ENCODE peak calls at places on chromosome 16, in four cellular contexts. L, F, A and O are unnamed samples. For H3K9me3, the result is how much of the 10 kb centered on the place peaks cover.

GRCh38 chr16:58491-59439 is 5.1 kb downstream of the SNRNP25 start:
- DNase-seq in A (no peak), L (peak), F (no peak), O (no peak)

GRCh38 chr16:30741461-30741914 is 6.7 kb upstream of the PHKG2 start:
- DNase-seq in F (no peak), A (peak), L (no peak), O (no peak)

GRCh38 chr16:24936151-24936550 is 79.0 kb downstream of the ARHGAP17 start:
- DNase-seq in L (no peak), F (no peak), A (no peak), O (no peak)

GRCh38 chr16:4700997-4701743 is 7.8 kb downstream of the NUDT16L1 start:
- DNase-seq in A (peak), L (no peak), F (no peak), O (no peak)

GRCh38 chr16:77700846-77701245 is 21.5 kb upstream of the NUDT7 start:
- DNase-seq in F (no peak), A (no peak), L (no peak), O (no peak)

GRCh38 chr16:709651-710499 is 4.3 kb upstream of the FBXL16 start:
- DNase-seq in A (no peak), F (peak), L (no peak), O (no peak)

GRCh38 chr16:87966685-87967185 is 15.5 kb downstream of the BANP start:
- DNase-seq in A (peak), F (no peak), L (no peak), O (no peak)

GRCh38 chr16:59201821-59202220 is 467.7 kb upstream of the GOT2 start:
- DNase-seq in F (no peak), L (no peak), A (no peak), O (no peak)

GRCh38 chr16:726438-727290 is at the start of the genes CCDC78 and HAGHL:
- DNase-seq in L (peak), F (peak), A (peak), O (no peak)

GRCh38 chr16:89312194-89312593 is 94.7 kb downstream of the ZNF778 start:
- DNase-seq in F (peak), A (no peak), L (no peak), O (no peak)

GRCh38 chr16:53043462-53043861 is 9.2 kb downstream of the CHD9NB start:
- DNase-seq in A (peak), F (peak), L (no peak), O (no peak)

GRCh38 chr16:19283637-19284036 is 1.9 kb upstream of the CLEC19A start:
- DNase-seq in L (no peak), F (no peak), A (no peak), O (no peak)

GRCh38 chr16:89431158-89431584 is 59.2 kb downstream of the ANKRD11 start:
- DNase-seq in A (peak), F (peak), L (no peak), O (no peak)

GRCh38 chr16:59684911-59685310 is 950.8 kb upstream of the GOT2 start:
- DNase-seq in A (no peak), F (no peak), L (no peak), O (no peak)

GRCh38 chr16:27238016-27238587 is 30.5 kb downstream of the NSMCE1 start:
- DNase-seq in F (no peak), A (peak), L (peak), O (no peak)

GRCh38 chr16:58814348-58814801 is 80.3 kb upstream of the GOT2 start:
- DNase-seq in A (peak), F (peak), L (no peak), O (no peak)

GRCh38 chr16:58027341-58028167 is 2.0 kb downstream of the MMP15 start:
- DNase-seq in F (peak), A (peak), L (no peak), O (no peak)

GRCh38 chr16:70523013-70523620 is at the start of gene COG4:
- DNase-seq in L (peak), A (peak), F (peak), O (peak)

GRCh38 chr16:50247906-50248608 is 18.3 kb upstream of the ADCY7 start:
- DNase-seq in L (no peak), A (no peak), F (no peak), O (no peak)

GRCh38 chr16:78177218-78177617 is 77.8 kb downstream of the WWOX start:
- DNase-seq in A (no peak), L (no peak), F (no peak), O (no peak)

GRCh38 chr16:47925811-47926460 is 229.9 kb downstream of the ABCC12 start:
- DNase-seq in L (no peak), F (no peak), A (no peak), O (no peak)

GRCh38 chr16:67179421-67180080 is 4.2 kb downstream of the MATCAP1 start:
- DNase-seq in A (no peak), F (no peak), L (no peak), O (no peak)

GRCh38 chr16:77434365-77435239 is at the start of gene ADAMTS18:
- DNase-seq in A (no peak), L (no peak), F (no peak), O (no peak)

DNA sequence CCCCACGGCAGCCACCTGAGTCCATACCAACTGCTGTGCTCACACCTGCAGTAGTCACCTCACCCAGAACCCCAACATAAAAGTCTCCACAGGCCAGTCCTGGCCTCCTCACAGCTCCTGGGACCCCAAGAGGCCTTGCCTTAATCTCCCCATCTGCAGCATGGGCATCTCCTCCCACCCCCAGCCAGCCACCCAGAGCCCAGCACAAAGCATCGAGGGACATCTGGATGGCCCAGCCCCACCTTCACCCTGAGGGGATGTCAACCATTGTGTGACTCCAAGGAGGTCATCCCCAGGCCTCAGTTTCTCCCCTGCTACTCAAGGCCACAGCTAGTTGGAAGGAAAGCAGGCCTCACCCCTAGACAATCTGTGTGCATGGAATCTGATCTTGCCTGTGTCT is 1775.3 kb downstream of the TP53TG3F start:
- DNase-seq in L (no peak), F (no peak), A (no peak), O (no peak)
- H3K9me3 ChIP-seq in L (under half), F (under half), A (half or more), O (under half)

GRCh38 chr16:35391328-35391727 is 1931.9 kb downstream of the TP53TG3F start:
- DNase-seq in L (no peak), A (peak), F (peak), O (no peak)
- H3K9me3 ChIP-seq in L (under half), A (half or more), F (under half), O (under half)

GRCh38 chr16:3306078-3306477 is 781 bp downstream of the ZNF75A start:
- DNase-seq in A (no peak), L (no peak), F (no peak), O (no peak)

GRCh38 chr16:3317315-3317999 is 12.2 kb downstream of the ZNF75A start:
- DNase-seq in F (no peak), A (no peak), L (no peak), O (no peak)

GRCh38 chr16:3311496-3311895 is 6.2 kb downstream of the ZNF75A start:
- DNase-seq in L (no peak), A (no peak), F (no peak), O (no peak)
- H3K9me3 ChIP-seq in L (under half), A (half or more), F (under half), O (under half)

GRCh38 chr16:35182043-35182677 is 1722.7 kb downstream of the TP53TG3F start:
- DNase-seq in L (no peak), A (no peak), F (no peak), O (no peak)
- H3K9me3 ChIP-seq in L (under half), A (half or more), F (under half), O (under half)

DNA sequence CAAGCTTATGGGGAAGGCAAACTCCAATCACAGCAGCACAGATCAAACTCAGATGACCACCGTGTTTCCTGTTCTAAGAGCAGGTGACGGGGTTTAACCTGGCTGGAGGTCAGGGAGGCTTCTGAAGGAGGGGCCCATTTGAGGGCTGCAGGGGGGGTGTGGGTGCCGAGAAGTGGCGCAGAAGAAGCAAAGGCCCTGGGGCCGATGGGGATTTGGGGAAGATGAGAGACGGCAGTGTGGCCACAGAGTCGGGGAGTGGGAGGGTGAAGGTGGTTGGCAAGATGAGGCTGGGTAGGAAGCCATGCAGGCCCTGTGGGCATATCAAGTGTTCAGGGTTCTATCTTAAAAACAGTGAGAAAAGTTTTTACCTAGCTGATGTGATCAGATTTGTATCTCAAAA is 122.9 kb downstream of the CLEC16A start:
- DNase-seq in F (no peak), L (no peak), A (no peak), O (no peak)
- H3K9me3 ChIP-seq in F (under half), L (under half), A (under half), O (under half)

GRCh38 chr16:60811051-60811608 is 1225.1 kb downstream of the CDH8 start:
- DNase-seq in A (no peak), F (no peak), L (no peak), O (no peak)

GRCh38 chr16:60818471-60818870 is 1217.8 kb downstream of the CDH8 start:
- DNase-seq in L (no peak), A (no peak), F (no peak), O (no peak)

GRCh38 chr16:60815033-60815432 is 1221.2 kb downstream of the CDH8 start:
- DNase-seq in A (no peak), F (no peak), L (no peak), O (no peak)

GRCh38 chr16:60811657-60812056 is 1224.6 kb downstream of the CDH8 start:
- DNase-seq in L (no peak), F (no peak), A (no peak), O (no peak)

DNA sequence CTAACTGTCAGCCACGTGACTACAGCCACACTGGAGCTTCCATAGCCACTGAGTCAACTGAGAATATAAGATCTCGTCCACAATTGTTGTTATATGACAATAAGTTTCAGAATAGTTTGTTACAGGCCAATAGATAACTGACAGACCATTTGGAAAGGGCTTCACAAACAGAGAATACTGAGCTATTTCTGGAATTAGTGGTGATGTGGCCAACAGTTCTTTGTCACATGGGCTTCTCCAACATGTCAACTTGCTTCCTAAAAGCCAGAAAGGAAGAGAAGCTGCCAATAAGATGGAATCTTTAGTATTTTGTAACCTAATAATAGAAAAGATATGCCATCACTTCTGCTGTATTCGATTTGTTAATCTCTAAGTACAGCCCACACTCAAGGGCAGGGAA is 1220.4 kb downstream of the CDH8 start:
- DNase-seq in F (no peak), L (no peak), A (no peak), O (no peak)
- H3K9me3 ChIP-seq in F (under half), L (under half), A (under half), O (under half)

DNA sequence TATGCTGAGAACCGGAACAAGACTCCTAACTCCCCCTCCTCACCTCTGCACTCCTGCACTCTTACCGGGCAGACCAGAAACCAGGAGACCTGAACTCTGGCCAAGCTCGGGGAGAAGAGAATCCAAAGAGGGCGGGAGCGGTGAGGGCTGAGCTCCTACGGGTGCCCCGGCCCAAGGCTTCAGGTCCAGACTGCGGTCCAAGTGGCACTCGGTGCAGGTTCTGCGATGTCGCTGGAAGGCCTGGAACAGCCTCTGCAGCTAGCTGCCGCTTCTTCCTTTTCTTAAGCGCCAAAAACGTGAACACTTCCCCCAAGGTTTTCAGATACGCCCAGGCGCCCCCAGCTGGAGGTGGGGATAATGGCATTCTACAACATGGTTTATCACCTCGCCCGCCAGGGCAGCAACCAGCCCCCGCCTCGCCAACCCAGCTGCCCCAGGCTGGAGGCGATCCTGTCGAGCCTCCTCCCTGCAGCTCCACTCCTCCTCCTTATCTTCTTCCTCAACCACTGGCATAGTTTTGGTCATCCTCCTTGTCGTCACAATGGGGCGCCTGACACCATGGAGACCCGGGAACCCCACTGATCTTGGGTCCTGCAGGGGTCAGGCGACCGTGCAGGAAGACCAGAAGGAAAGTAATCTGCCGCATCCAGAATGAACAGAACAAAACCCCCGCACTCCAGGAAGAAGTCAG is 1735.9 kb downstream of the TP53TG3F start:
- DNase-seq in L (no peak), A (no peak), F (no peak), O (no peak)
- H3K9me3 ChIP-seq in L (under half), A (half or more), F (under half), O (under half)

DNA sequence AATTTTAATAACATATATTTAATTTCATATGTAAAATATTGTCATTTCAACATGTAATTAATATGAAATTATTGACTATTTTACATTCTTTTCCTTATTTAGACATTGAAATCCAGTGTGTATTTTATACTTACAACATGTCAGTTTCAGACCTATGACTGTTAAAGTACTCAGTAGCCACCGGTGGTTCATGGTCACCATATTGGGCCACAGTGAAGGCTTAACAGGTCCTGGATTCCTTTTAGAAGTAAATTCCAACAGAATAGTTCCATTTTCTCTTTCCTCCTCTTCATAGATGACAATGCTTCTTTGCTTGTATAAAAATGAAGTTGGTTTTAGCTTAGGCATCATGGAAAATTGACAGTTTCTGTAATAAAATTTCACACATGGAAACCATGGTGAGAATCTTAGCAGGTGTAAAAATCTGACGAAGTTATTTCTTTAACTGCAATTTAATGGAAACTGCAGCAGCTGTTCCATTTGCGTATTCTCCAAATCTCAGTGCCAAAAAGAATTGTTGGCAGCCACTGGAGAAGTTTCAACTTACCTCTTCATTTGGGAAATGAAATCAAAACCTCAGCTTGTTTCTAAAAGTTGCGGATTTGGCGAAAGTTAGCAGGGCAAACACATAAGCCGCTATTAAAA is 231.0 kb downstream of the CDH13 start:
- DNase-seq in L (no peak), F (no peak), A (no peak), O (no peak)
- H3K9me3 ChIP-seq in L (under half), F (under half), A (under half), O (under half)

GRCh38 chr16:35221482-35222185 is 1762.2 kb downstream of the TP53TG3F start:
- DNase-seq in L (no peak), F (no peak), A (no peak), O (no peak)
- H3K9me3 ChIP-seq in L (under half), F (under half), A (under half), O (under half)